ENCODE peak calls at places on chromosome X, in five cellular contexts. M is AG09309; Y is amygdala; D is stimulated activated CD4-positive, alpha-beta T cell treated with anti-CD3 and anti-CD28 coated beads, TNF-alpha, amount 100 ng/mL, for 48 hours; E is mesendoderm. P is an unnamed sample.

GRCh38 chrX:130840345-130840744 is 62.7 kb downstream of the ENOX2 start:
- DNase-seq in M (no peak), Y (no peak), D (no peak), E (no peak), P (no peak)

GRCh38 chrX:152943826-152944225 is 46.0 kb downstream of the ZNF185 start:
- DNase-seq in M (no peak), Y (no peak), D (no peak), E (no peak), P (no peak)

GRCh38 chrX:13614154-13614553 is 38.8 kb upstream of the TCEANC start:
- DNase-seq in M (no peak), Y (no peak), D (no peak), E (no peak), P (no peak)

GRCh38 chrX:132532955-132533354 is 44.1 kb upstream of the MBNL3 start:
- DNase-seq in M (no peak), Y (no peak), D (no peak), E (no peak), P (no peak)

GRCh38 chrX:119181491-119181890 is 53.9 kb upstream of the KIAA1210 start:
- DNase-seq in M (no peak), Y (no peak), D (no peak), E (peak), P (no peak)

GRCh38 chrX:109327271-109327670 is 154.6 kb downstream of the GUCY2F start:
- DNase-seq in M (no peak), Y (no peak), D (no peak), E (no peak), P (no peak)

GRCh38 chrX:30880058-30880457 is 9.0 kb downstream of the TAB3 start:
- DNase-seq in M (no peak), Y (no peak), D (no peak), E (no peak), P (no peak)

GRCh38 chrX:153924149-153924861 is 1.8 kb downstream of the ARHGAP4 start:
- DNase-seq in M (no peak), Y (no peak), D (no peak), E (peak), P (no peak)

GRCh38 chrX:120358687-120359086 is 3.2 kb upstream of the ATP1B4 start:
- DNase-seq in M (peak), Y (peak), D (peak), E (no peak), P (no peak)

GRCh38 chrX:80174925-80175574 is 160.5 kb downstream of the TBX22 start:
- DNase-seq in M (no peak), Y (no peak), D (no peak), E (peak), P (no peak)

GRCh38 chrX:2559124-2559523 is 58.3 kb upstream of the DHRSX start:
- DNase-seq in M (no peak), Y (no peak), D (no peak), E (no peak), P (no peak)

GRCh38 chrX:113195949-113196348 is 355.3 kb upstream of the AMOT start:
- DNase-seq in M (no peak), Y (no peak), D (no peak), E (no peak), P (no peak)